ENCODE peak calls at places on chromosomes 6 and 20, in four cellular contexts. N, C, A and M are unnamed samples.

GRCh38 chr6:3748208-3748701 is 3.3 kb downstream of the PXDC1 start:
- DNase-seq in A (peak; percentile 50), C (peak; percentile 77), N (no peak), M (peak; percentile 77)

GRCh38 chr6:12941422-12941821 is 224.9 kb downstream of the PHACTR1 start:
- DNase-seq in A (no peak), N (no peak), C (no peak), M (peak; percentile 8)

GRCh38 chr6:16438677-16439615 is 200.6 kb downstream of the GMPR start:
- DNase-seq in A (no peak), N (no peak), C (peak; percentile 40), M (peak; percentile 55)

GRCh38 chr20:41142914-41143313 is 5.6 kb downstream of the PLCG1 start:
- DNase-seq in C (no peak), N (no peak), A (no peak), M (no peak)

GRCh38 chr6:51250317-51250716 is 431.6 kb downstream of the TFAP2B start:
- DNase-seq in C (no peak), A (no peak), N (no peak), M (no peak)

GRCh38 chr6:33962186-33962585 is 158.4 kb upstream of the MLN start:
- DNase-seq in A (no peak), N (no peak), C (no peak), M (no peak)

GRCh38 chr6:151240036-151240685 is 394 bp downstream of the AKAP12 start:
- DNase-seq in N (no peak), A (peak; percentile 94), C (peak; percentile 90), M (peak; percentile 88)

GRCh38 chr6:122790740-122791679 is 2.0 kb downstream of the SMPDL3A start:
- DNase-seq in C (no peak), N (no peak), A (no peak), M (no peak)

GRCh38 chr6:105424177-105424783 is 21.4 kb upstream of the PREP start:
- DNase-seq in A (peak; percentile 48), C (peak; percentile 60), N (no peak), M (peak; percentile 76)

GRCh38 chr6:169106176-169106575 is 147.5 kb downstream of the THBS2 start:
- DNase-seq in A (no peak), N (no peak), C (peak; percentile 40), M (no peak)

GRCh38 chr6:16901777-16902176 is 140.5 kb upstream of the ATXN1 start:
- DNase-seq in C (peak; percentile 34), N (no peak), A (no peak), M (peak; percentile 57)

GRCh38 chr20:30985386-30985785 is 272.1 kb upstream of the DEFB115 start:
- DNase-seq in A (no peak), N (no peak), C (no peak), M (no peak)

GRCh38 chr6:166097914-166098522 is 69.6 kb downstream of the TBXT start:
- DNase-seq in C (peak; percentile 85), N (peak; percentile 14), A (peak; percentile 84), M (peak; percentile 84)

GRCh38 chr6:321158-321438 is 28.8 kb downstream of the DUSP22 start:
- DNase-seq in N (no peak), A (no peak), C (no peak), M (no peak)

GRCh38 chr6:136920216-136920857 is 1.8 kb upstream of the SLC35D3 start:
- DNase-seq in A (no peak), N (no peak), C (no peak), M (no peak)

GRCh38 chr6:98840385-98840784 is 6.0 kb downstream of the POU3F2 start:
- DNase-seq in N (no peak), A (no peak), C (no peak), M (no peak)
- H3K4me3 ChIP-seq in N (no peak overlapping the region), A (no peak overlapping the region), C (no peak overlapping the region), M (no peak overlapping the region)

GRCh38 chr20:34061695-34062094 is 50.3 kb downstream of the EIF2S2 start:
- DNase-seq in C (no peak), A (no peak), N (no peak), M (no peak)
- TF ChIP-seq CTCF in C (no peak), A (no peak), N (no peak), M (no peak)

GRCh38 chr20:925516-925915 is 9.4 kb upstream of the ANGPT4 start:
- DNase-seq in N (no peak), A (no peak), C (no peak), M (no peak)
- H3K4me3 ChIP-seq in N (no peak overlapping the region), A (no peak overlapping the region), C (no peak overlapping the region), M (no peak overlapping the region)

GRCh38 chr6:37256692-37257319 is 766 bp upstream of the TBC1D22B start:
- DNase-seq in C (no peak), N (no peak), A (no peak), M (no peak)

GRCh38 chr6:37258716-37259115 is 772 bp upstream of the TMEM217 start:
- DNase-seq in N (no peak), C (no peak), A (no peak), M (no peak)

GRCh38 chr6:37258405-37258704 is 411 bp upstream of the TMEM217 start:
- DNase-seq in A (no peak), N (no peak), C (no peak), M (no peak)

GRCh38 chr6:37257634-37258404 is at the start of the genes TBC1D22B and TMEM217:
- DNase-seq in N (peak; percentile 59), A (peak; percentile 97), C (peak; percentile 93), M (peak; percentile 94)

DNA sequence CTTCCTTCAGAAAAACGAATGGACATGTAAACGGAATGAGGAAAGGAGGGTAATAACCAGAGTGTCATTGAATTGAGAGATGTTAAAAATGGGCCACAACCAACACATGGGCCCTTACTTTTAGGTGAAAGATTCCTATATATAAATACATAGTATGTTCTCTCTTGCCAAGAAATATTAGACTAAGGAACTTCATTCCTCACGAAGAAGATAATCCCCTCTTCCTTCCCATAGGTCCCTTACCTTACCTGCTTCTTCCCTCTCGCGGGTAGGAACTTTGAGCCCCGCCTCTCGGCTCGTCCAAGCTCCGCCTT is 295 bp upstream of the TBC1D22B start:
- DNase-seq in N (no peak), A (no peak), C (no peak), M (no peak)
- TF ChIP-seq CTCF in N (no peak), A (no peak), C (no peak), M (no peak)

GRCh38 chr6:140061422-140062041 is 687.1 kb upstream of the CITED2 start:
- DNase-seq in N (no peak), C (no peak), A (no peak), M (no peak)

GRCh38 chr6:140058846-140059245 is 684.4 kb upstream of the CITED2 start:
- DNase-seq in A (no peak), N (no peak), C (no peak), M (no peak)

GRCh38 chr6:140059947-140060346 is 685.5 kb upstream of the CITED2 start:
- DNase-seq in C (no peak), A (no peak), N (no peak), M (no peak)

GRCh38 chr6:140064371-140064770 is 689.9 kb upstream of the CITED2 start:
- DNase-seq in N (no peak), A (no peak), C (no peak), M (no peak)

DNA sequence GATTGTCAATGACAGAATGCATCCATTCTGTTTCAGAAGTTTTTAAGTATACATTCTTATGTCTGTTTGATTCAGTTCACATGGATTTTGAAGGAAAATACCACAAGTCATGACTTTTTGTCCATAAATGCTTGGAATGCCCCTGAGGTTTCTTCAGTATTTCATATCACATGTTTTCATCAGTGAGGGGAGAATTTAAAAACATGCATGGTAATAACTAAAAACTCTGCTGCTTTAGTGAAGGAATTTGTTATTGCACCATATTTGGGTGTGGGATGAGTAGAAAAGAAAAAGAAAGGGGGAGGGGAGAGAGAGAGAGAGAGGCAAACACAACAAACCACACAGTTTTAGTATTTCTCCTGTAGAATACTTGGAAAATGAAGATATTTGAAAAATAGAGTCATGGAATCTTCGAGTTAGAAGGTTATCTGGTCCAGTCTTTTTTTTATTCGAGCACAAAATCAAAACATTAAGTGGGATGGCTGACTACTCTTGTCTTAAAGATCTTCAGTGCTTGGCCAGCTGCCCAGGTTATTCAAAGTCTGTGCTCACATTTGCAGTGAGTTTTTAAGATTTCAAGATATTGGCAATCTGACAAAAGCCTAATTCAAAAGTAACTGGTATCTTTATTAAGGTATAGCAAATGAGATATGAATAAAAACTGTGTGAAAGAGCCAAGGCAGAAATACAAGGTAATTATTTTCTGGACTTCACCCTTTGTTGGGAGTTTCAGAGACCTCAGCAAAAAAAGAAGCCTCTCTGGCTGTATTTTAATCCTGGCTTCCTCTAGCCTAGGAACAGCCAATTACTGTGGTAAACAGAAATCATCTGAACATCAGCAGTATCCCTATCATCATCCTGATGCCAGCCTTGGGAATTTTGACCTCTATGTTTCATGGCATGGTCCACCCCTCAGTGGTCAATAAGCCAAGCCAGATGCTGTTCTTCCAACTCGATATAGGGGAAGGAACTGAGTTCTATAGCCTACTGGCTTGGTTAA is 687.9 kb upstream of the CITED2 start:
- DNase-seq in A (peak; percentile 64), C (peak; percentile 90), N (peak; percentile 98), M (peak; percentile 96)
- H3K4me3 ChIP-seq in A (no peak overlapping the region), C (no peak overlapping the region), N (no peak overlapping the region), M (no peak overlapping the region)

GRCh38 chr6:44075137-44076015 is 51.9 kb downstream of the MRPL14 start:
- DNase-seq in C (no peak), A (no peak), N (no peak), M (no peak)
- TF ChIP-seq CTCF in C (no peak), A (no peak), N (no peak), M (no peak)

GRCh38 chr20:325889-326644 is 715 bp downstream of the SOX12 start:
- DNase-seq in A (peak; percentile 73), N (no peak), C (peak; percentile 58), M (peak; percentile 76)
- H3K4me3 ChIP-seq in A (peak overlapping the region; percentile 69), N (peak overlapping the region; percentile 78), C (peak overlapping the region; percentile 59), M (peak overlapping the region; percentile 82)